ENCODE peak calls at places on chromosomes 1 and 21, in eight cellular contexts. X is A549, K is breast epithelium, B is spleen, D is sigmoid colon, F is uterus, W is testis, H is K562. T is an unnamed sample. For H3K4me1, the result is how much of the 10 kb centered on the place peaks cover.

GRCh38 chr1:67441739-67442286 is 11.6 kb upstream of the SERBP1 start:
- DNase-seq in X (no peak), K (no peak), B (no peak), D (no peak), F (no peak), W (no peak), H (no peak), T (no peak)

GRCh38 chr1:182304218-182305016 is 87.2 kb downstream of the GLUL start:
- DNase-seq in X (no peak), K (no peak), B (no peak), D (no peak), F (peak), W (no peak), H (no peak), T (no peak)

GRCh38 chr1:169180167-169180566 is 73.7 kb downstream of the ATP1B1 start:
- DNase-seq in X (no peak), K (no peak), B (no peak), D (no peak), F (no peak), W (no peak), H (no peak), T (no peak)

GRCh38 chr1:198726455-198726854 is 87.6 kb downstream of the PTPRC start:
- DNase-seq in X (no peak), K (no peak), B (no peak), D (no peak), F (no peak), W (no peak), H (no peak), T (no peak)

GRCh38 chr1:220810179-220810653 is 23.5 kb downstream of the MTARC1 start:
- DNase-seq in X (peak), K (peak), B (peak), D (peak), F (peak), W (peak), H (peak), T (peak)

GRCh38 chr21:45291613-45292398 is 4.1 kb upstream of the POFUT2 start:
- DNase-seq in X (no peak), K (no peak), B (peak), D (peak), F (no peak), W (peak), H (peak), T (no peak)

GRCh38 chr1:118247593-118247992 is 62.6 kb upstream of the SPAG17 start:
- DNase-seq in X (peak), K (no peak), B (no peak), D (no peak), F (no peak), W (peak), H (peak), T (no peak)

GRCh38 chr1:241457421-241457820 is 62.1 kb downstream of the FH start:
- DNase-seq in X (no peak), K (no peak), B (no peak), D (no peak), F (no peak), W (no peak), H (no peak), T (no peak)

GRCh38 chr1:34792868-34793727 is at the start of gene GJA4:
- DNase-seq in X (no peak), K (no peak), B (no peak), D (no peak), F (no peak), W (no peak), H (peak), T (no peak)

GRCh38 chr1:25472494-25472893 is 41.8 kb downstream of the MACO1 start:
- DNase-seq in X (no peak), K (no peak), B (no peak), D (no peak), F (no peak), W (no peak), H (no peak), T (no peak)

GRCh38 chr1:109246141-109246551 is 3.2 kb upstream of the CELSR2 start:
- DNase-seq in X (no peak), K (no peak), B (no peak), D (peak), F (no peak), W (no peak), H (no peak), T (no peak)

GRCh38 chr1:46485564-46486431 is 3.8 kb upstream of the DMBX1 start:
- DNase-seq in X (no peak), K (no peak), B (peak), D (no peak), F (no peak), W (no peak), H (no peak), T (no peak)

GRCh38 chr1:103859721-103860120 is 110.0 kb downstream of the AMY1C start:
- DNase-seq in X (no peak), K (no peak), B (no peak), D (no peak), F (no peak), W (no peak), H (no peak), T (no peak)

GRCh38 chr1:53346814-53347176 is 18.9 kb upstream of the LRP8 start:
- DNase-seq in X (no peak), K (no peak), B (peak), D (peak), F (no peak), W (no peak), H (no peak), T (no peak)

GRCh38 chr1:75132421-75133381 is 1.5 kb upstream of the LHX8 start:
- DNase-seq in X (no peak), K (no peak), B (no peak), D (no peak), F (no peak), W (no peak), H (no peak), T (no peak)

GRCh38 chr1:166471359-166471758 is 304.6 kb upstream of the FAM78B start:
- DNase-seq in X (no peak), K (no peak), B (no peak), D (no peak), F (no peak), W (no peak), H (no peak), T (no peak)

GRCh38 chr1:172360960-172361359 is 59.5 kb upstream of the C1orf105 start:
- DNase-seq in X (no peak), K (no peak), B (no peak), D (no peak), F (no peak), W (no peak), H (no peak), T (no peak)

GRCh38 chr1:179143332-179143731 is 61.5 kb downstream of the TOR3A start:
- DNase-seq in X (peak), K (no peak), B (no peak), D (no peak), F (no peak), W (no peak), H (no peak), T (no peak)

GRCh38 chr1:19344372-19344810 is 32.3 kb downstream of the SLC66A1 start:
- DNase-seq in X (peak), K (peak), B (no peak), D (peak), F (peak), W (peak), H (peak), T (no peak)

GRCh38 chr1:160169553-160170399 is 18.4 kb downstream of the ATP1A4 start:
- DNase-seq in X (no peak), K (no peak), B (no peak), D (no peak), F (no peak), W (no peak), H (no peak), T (no peak)

GRCh38 chr1:235461954-235462353 is 42.3 kb downstream of the B3GALNT2 start:
- DNase-seq in X (no peak), K (no peak), B (no peak), D (no peak), F (no peak), W (no peak), H (no peak), T (no peak)

GRCh38 chr1:205907794-205908193 is 35.5 kb downstream of the SLC26A9 start:
- DNase-seq in X (peak), K (no peak), B (no peak), D (no peak), F (no peak), W (no peak), H (peak), T (no peak)

GRCh38 chr1:230588323-230588746 is 53.9 kb upstream of the COG2 start:
- DNase-seq in X (no peak), K (no peak), B (no peak), D (no peak), F (no peak), W (no peak), H (no peak), T (no peak)

GRCh38 chr1:237590381-237590780 is 300.3 kb downstream of the ZP4 start:
- DNase-seq in X (no peak), K (no peak), B (no peak), D (no peak), F (no peak), W (no peak), H (no peak), T (no peak)

GRCh38 chr1:170375082-170375733 is 156.8 kb upstream of the GORAB start:
- DNase-seq in X (no peak), K (no peak), B (no peak), D (no peak), F (no peak), W (no peak), H (no peak), T (no peak)

GRCh38 chr1:55695553-55695952 is 480.4 kb upstream of the USP24 start:
- DNase-seq in X (no peak), K (no peak), B (no peak), D (no peak), F (no peak), W (no peak), H (no peak), T (no peak)

GRCh38 chr1:71014110-71014509 is 33.5 kb downstream of the PTGER3 start:
- DNase-seq in X (no peak), K (no peak), B (no peak), D (no peak), F (no peak), W (no peak), H (no peak), T (no peak)

GRCh38 chr1:184210048-184210447 is 158.5 kb downstream of the TSEN15 start:
- DNase-seq in X (no peak), K (no peak), B (no peak), D (peak), F (peak), W (no peak), H (no peak), T (no peak)

GRCh38 chr1:94727846-94728715 is 92.1 kb upstream of the SLC44A3 start:
- DNase-seq in X (peak), K (no peak), B (no peak), D (no peak), F (no peak), W (no peak), H (no peak), T (no peak)

GRCh38 chr1:198496216-198497143 is 44.0 kb downstream of the ATP6V1G3 start:
- DNase-seq in X (no peak), K (no peak), B (no peak), D (no peak), F (no peak), W (no peak), H (no peak), T (no peak)

GRCh38 chr1:69196071-69196470 is 371.7 kb upstream of the LRRC7 start:
- DNase-seq in X (no peak), K (no peak), B (no peak), D (no peak), F (no peak), W (no peak), H (no peak), T (no peak)

GRCh38 chr1:76219589-76219914 is 145.0 kb downstream of the ST6GALNAC3 start:
- DNase-seq in X (no peak), K (no peak), B (no peak), D (no peak), F (no peak), W (no peak), H (no peak), T (no peak)

GRCh38 chr1:59431566-59432294 is 134.8 kb downstream of the FGGY start:
- DNase-seq in X (no peak), K (no peak), B (no peak), D (no peak), F (no peak), W (no peak), H (no peak), T (no peak)

GRCh38 chr1:47688161-47688560 is 250.3 kb downstream of the FOXD2 start:
- DNase-seq in X (no peak), K (no peak), B (peak), D (peak), F (no peak), W (peak), H (no peak), T (no peak)

GRCh38 chr1:208203127-208203847 is 40.9 kb downstream of the PLXNA2 start:
- DNase-seq in X (peak), K (peak), B (no peak), D (no peak), F (peak), W (peak), H (no peak), T (no peak)

GRCh38 chr1:44678626-44679025 is 4.1 kb downstream of the ARMH1 start:
- DNase-seq in X (no peak), K (no peak), B (peak), D (no peak), F (no peak), W (no peak), H (no peak), T (no peak)

GRCh38 chr1:44675186-44675585 is 672 bp downstream of the ARMH1 start:
- DNase-seq in X (no peak), K (no peak), B (peak), D (no peak), F (no peak), W (no peak), H (no peak), T (no peak)

GRCh38 chr1:44678120-44678519 is 3.6 kb downstream of the ARMH1 start:
- DNase-seq in X (no peak), K (no peak), B (no peak), D (no peak), F (no peak), W (no peak), H (no peak), T (no peak)

GRCh38 chr1:44677201-44677520 is 2.6 kb downstream of the ARMH1 start:
- DNase-seq in X (peak), K (no peak), B (no peak), D (no peak), F (no peak), W (no peak), H (peak), T (no peak)

GRCh38 chr1:44676484-44677200 is 2.1 kb downstream of the ARMH1 start:
- DNase-seq in X (peak), K (no peak), B (no peak), D (no peak), F (no peak), W (no peak), H (no peak), T (no peak)
- H3K4me3 ChIP-seq in X (no peak), K (no peak), B (no peak), D (no peak), F (no peak), W (no peak), H (no peak), T (no peak)

DNA sequence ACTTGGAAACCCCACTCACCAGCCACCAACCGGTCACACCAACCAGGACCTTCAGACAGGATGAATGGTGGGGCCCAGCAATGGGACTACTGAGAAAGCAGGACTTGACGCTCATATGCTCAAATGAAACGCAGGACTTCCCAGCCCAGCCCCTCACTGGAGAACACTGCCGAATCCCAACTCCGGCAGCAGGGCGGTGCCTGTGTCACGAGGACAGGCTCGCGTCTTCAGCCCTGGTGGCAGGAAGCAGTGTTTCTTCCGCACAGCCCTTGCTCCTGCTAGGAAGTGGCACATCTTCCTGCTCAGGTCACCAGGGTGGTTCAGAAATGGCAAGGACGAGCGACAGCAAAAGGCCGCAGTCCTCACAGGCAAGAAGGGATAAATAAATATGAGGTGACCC is 38.9 kb downstream of the CD58 start:
- DNase-seq in X (no peak), K (no peak), B (no peak), D (no peak), F (no peak), W (no peak), H (no peak), T (no peak)
- TF ChIP-seq POLR2A in X (no peak), K (no peak), B (no peak), D (no peak), F (no peak), W (no peak), H (no peak), T (no peak)

GRCh38 chr1:225765982-225766674 is 11.5 kb upstream of the SRP9 start:
- DNase-seq in X (no peak), K (peak), B (peak), D (no peak), F (no peak), W (no peak), H (no peak), T (no peak)
- H3K4me1 ChIP-seq in X (half or more), K (under half), B (under half), D (half or more), F (under half), W (half or more), H (under half), T (half or more)

GRCh38 chr1:226827968-226828513 is 42.4 kb upstream of the PSEN2 start:
- DNase-seq in X (peak), K (peak), B (peak), D (peak), F (peak), W (peak), H (peak), T (peak)
- H3K4me3 ChIP-seq in X (no peak), K (no peak), B (no peak), D (no peak), F (peak), W (peak), H (no peak), T (peak)

GRCh38 chr21:41774467-41775151 is 7.8 kb upstream of the RIPK4 start:
- DNase-seq in X (no peak), K (no peak), B (no peak), D (no peak), F (no peak), W (no peak), H (no peak), T (no peak)
- TF ChIP-seq POLR2A in X (no peak), K (no peak), B (no peak), D (no peak), F (no peak), W (no peak), H (no peak), T (no peak)

GRCh38 chr1:11613347-11613746 is 40.9 kb downstream of the FBXO2 start:
- DNase-seq in X (no peak), K (no peak), B (no peak), D (no peak), F (no peak), W (no peak), H (no peak), T (no peak)
- H3K4me1 ChIP-seq in X (under half), K (under half), B (under half), D (under half), F (under half), W (under half), H (under half), T (under half)

T was measured in esophagus squamous epithelium.